ENCODE peak calls at places on chromosomes 4 and X, in four cellular contexts. One of them, this sample, is unnamed.

GRCh38 chr4:158008551-158009218 is 164.1 kb downstream of the GASK1B start:
- DNase-seq in transverse colon: no peak
- DNase-seq in esophagus muscularis mucosa: no peak
- DNase-seq in ovary: peak
- DNase-seq in this sample: no peak

GRCh38 chrX:47483310-47484268 is 567 bp upstream of the ZNF41 start:
- DNase-seq in transverse colon: peak
- DNase-seq in esophagus muscularis mucosa: no peak
- DNase-seq in ovary: peak
- DNase-seq in this sample: no peak

GRCh38 chr4:56360071-56360470 is 27.2 kb downstream of the AASDH start:
- DNase-seq in esophagus muscularis mucosa: no peak
- DNase-seq in ovary: no peak
- DNase-seq in transverse colon: no peak
- DNase-seq in this sample: no peak

GRCh38 chrX:11331788-11332187 is 38.6 kb downstream of the AMELX start:
- DNase-seq in transverse colon: no peak
- DNase-seq in esophagus muscularis mucosa: no peak
- DNase-seq in ovary: no peak
- DNase-seq in this sample: no peak

GRCh38 chr4:152307669-152308068 is 228.2 kb downstream of the FBXW7 start:
- DNase-seq in transverse colon: no peak
- DNase-seq in ovary: no peak
- DNase-seq in esophagus muscularis mucosa: no peak
- DNase-seq in this sample: no peak

GRCh38 chr4:24778427-24779225 is 16.7 kb upstream of the SOD3 start:
- DNase-seq in transverse colon: peak
- DNase-seq in esophagus muscularis mucosa: peak
- DNase-seq in ovary: peak
- DNase-seq in this sample: no peak

GRCh38 chr4:165563851-165564250 is 185.0 kb downstream of the CPE start:
- DNase-seq in esophagus muscularis mucosa: no peak
- DNase-seq in ovary: no peak
- DNase-seq in transverse colon: no peak
- DNase-seq in this sample: no peak

GRCh38 chr4:41620594-41621256 is 82.8 kb downstream of the LIMCH1 start:
- DNase-seq in transverse colon: no peak
- DNase-seq in esophagus muscularis mucosa: no peak
- DNase-seq in ovary: no peak
- DNase-seq in this sample: no peak

GRCh38 chr4:74374561-74375327 is 9.8 kb downstream of the EREG start:
- DNase-seq in ovary: no peak
- DNase-seq in transverse colon: peak
- DNase-seq in esophagus muscularis mucosa: no peak
- DNase-seq in this sample: peak

GRCh38 chrX:38305971-38306370 is 21.3 kb downstream of the RPGR start:
- DNase-seq in esophagus muscularis mucosa: no peak
- DNase-seq in transverse colon: no peak
- DNase-seq in ovary: no peak
- DNase-seq in this sample: no peak

DNA sequence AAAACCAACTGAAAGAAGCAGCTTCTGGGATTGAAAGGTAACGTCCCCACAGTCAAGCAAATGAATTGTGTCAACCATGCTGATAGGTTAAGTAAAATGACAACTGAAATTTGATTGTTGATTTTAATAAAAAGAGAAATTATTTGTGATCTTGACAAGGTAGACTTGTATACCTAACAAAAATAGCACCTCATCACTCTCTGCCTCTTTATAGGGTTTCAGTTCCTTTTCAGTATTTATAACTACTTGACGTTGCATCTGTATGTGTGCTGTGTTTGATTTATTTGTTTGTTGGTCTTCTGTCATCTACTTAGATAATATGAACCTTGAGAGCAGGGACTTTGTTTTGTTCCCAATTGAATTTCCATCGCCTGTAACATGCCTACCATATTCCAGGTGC is 7.9 kb upstream of the PPP3CA start:
- DNase-seq in transverse colon: no peak
- DNase-seq in ovary: no peak
- DNase-seq in esophagus muscularis mucosa: no peak
- DNase-seq in this sample: no peak
- TF ChIP-seq EP300 in transverse colon: no peak
- TF ChIP-seq EP300 in ovary: no peak
- TF ChIP-seq EP300 in esophagus muscularis mucosa: no peak
- TF ChIP-seq EP300 in this sample: no peak

GRCh38 chr4:88599714-88600113 is 7.4 kb downstream of the HERC3 start:
- DNase-seq in esophagus muscularis mucosa: no peak
- DNase-seq in transverse colon: no peak
- DNase-seq in ovary: no peak
- DNase-seq in this sample: no peak
- H3K4me3 ChIP-seq in esophagus muscularis mucosa: peak
- H3K4me3 ChIP-seq in transverse colon: no peak
- H3K4me3 ChIP-seq in ovary: peak
- H3K4me3 ChIP-seq in this sample: no peak

DNA sequence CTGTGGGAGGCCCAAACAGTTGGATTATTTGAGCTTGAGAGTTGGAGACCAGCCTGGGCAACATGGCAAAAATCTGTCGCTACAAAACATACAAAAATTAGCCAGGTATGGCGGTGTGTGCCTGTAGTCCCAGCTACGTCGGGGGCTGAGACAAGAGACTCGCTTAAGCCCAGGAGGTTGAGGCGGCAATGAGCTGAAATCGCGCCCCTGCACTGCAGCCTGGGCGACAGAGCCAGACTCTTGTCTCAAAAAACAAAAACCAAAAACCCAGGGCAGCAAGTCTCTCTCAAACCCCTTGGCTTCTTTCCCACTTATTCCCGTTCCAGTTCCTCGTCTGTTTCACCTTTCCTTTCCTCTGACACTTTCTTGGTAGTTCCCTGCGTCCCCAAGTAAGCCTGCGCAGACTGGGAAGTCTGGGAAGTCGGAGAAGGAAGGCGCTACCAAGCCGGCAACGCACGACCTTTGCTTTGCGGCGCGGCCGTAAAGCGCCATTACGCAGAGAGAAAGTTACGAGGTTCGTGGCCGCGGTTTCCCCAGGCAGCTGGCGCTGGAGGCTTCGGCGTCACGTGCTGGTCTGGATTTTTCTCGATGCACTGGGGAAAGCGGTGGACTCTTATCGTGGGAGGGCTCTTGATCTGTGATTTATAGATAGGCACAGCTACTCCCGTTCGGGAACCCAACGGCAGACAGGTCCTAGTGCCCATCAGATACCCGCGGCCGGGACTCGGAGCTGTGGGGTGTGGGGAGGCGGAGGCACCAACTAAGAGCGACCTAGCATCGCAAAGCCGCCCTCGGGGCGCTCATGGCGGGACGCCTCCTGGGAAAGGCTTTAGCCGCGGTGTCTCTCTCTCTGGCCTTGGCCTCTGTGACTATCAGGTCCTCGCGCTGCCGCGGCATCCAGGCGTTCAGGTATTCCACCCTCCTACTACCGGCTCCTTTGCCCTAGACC is at the start of gene NUDT9:
- DNase-seq in transverse colon: peak
- DNase-seq in esophagus muscularis mucosa: peak
- DNase-seq in ovary: peak
- DNase-seq in this sample: peak
- TF ChIP-seq EP300 in transverse colon: no peak
- TF ChIP-seq EP300 in esophagus muscularis mucosa: no peak
- TF ChIP-seq EP300 in ovary: no peak
- TF ChIP-seq EP300 in this sample: no peak

GRCh38 chrX:101383679-101384078 is 2.3 kb downstream of the BTK start:
- DNase-seq in esophagus muscularis mucosa: no peak
- DNase-seq in ovary: no peak
- DNase-seq in transverse colon: peak
- DNase-seq in this sample: no peak
- H3K4me3 ChIP-seq in esophagus muscularis mucosa: no peak
- H3K4me3 ChIP-seq in ovary: no peak
- H3K4me3 ChIP-seq in transverse colon: no peak
- H3K4me3 ChIP-seq in this sample: no peak

This sample was measured in stomach.